ENCODE peak calls at places on chromosomes 11 and 22, in five cellular contexts. Z is kidney epithelial cell; C is stimulated activated CD8-positive, alpha-beta memory T cell treated with anti-CD3 and anti-CD28 coated beads, Interleukin-15, amount 100 ng/mL, for 4 hours; Y is heart left ventricle; L is osteocyte. T is an unnamed sample.
A peak's percentile ranks its signal among the peaks of the same experiment; 100 is the strongest.

GRCh38 chr11:58592760-58593472 is 14.1 kb downstream of the ZFP91 start:
- DNase-seq in C (no peak), Z (no peak), L (no peak), Y (no peak), T (no peak)

GRCh38 chr11:116366980-116367640 is 405.7 kb downstream of the BUD13 start:
- DNase-seq in Z (peak; percentile 10), Y (no peak), C (no peak), L (no peak), T (no peak)

GRCh38 chr11:112364962-112365481 is 104.4 kb upstream of the PLET1 start:
- DNase-seq in Z (no peak), L (no peak), Y (no peak), C (no peak), T (no peak)

GRCh38 chr11:125382211-125382807 is 113.8 kb downstream of the FEZ1 start:
- DNase-seq in Y (peak; percentile 1), Z (no peak), L (no peak), C (no peak), T (no peak)

GRCh38 chr11:69898123-69898522 is 78.9 kb upstream of the FGF3 start:
- DNase-seq in Y (no peak), Z (no peak), L (no peak), C (no peak), T (no peak)

GRCh38 chr11:68142028-68142412 is 20.8 kb upstream of the CHKA start:
- DNase-seq in C (peak; percentile 43), Y (no peak), Z (no peak), L (no peak), T (no peak)

GRCh38 chr11:35639591-35640179 is 21.4 kb downstream of the FJX1 start:
- DNase-seq in C (no peak), Z (no peak), L (no peak), Y (no peak), T (no peak)

GRCh38 chr22:45896153-45896951 is 80.6 kb downstream of the WNT7B start:
- DNase-seq in Y (peak; percentile 20), C (no peak), L (no peak), Z (no peak), T (no peak)

GRCh38 chr11:123822022-123822421 is 15.9 kb upstream of the OR6M1 start:
- DNase-seq in C (no peak), Z (no peak), L (no peak), Y (no peak), T (no peak)

GRCh38 chr11:114159802-114160588 is 100.5 kb downstream of the ZBTB16 start:
- DNase-seq in Z (peak; percentile 95), Y (peak; percentile 100), L (peak; percentile 99), C (peak; percentile 85), T (peak; percentile 100)

GRCh38 chr11:36088234-36088975 is 144.5 kb downstream of the LDLRAD3 start:
- DNase-seq in Z (no peak), Y (no peak), L (no peak), C (no peak), T (no peak)

GRCh38 chr22:43990044-43990443 is 34.1 kb upstream of the PARVB start:
- DNase-seq in L (no peak), C (no peak), Y (no peak), Z (no peak), T (peak; percentile 34)

GRCh38 chr11:131668867-131669780 is 298.7 kb downstream of the NTM start:
- DNase-seq in C (no peak), L (no peak), Y (no peak), Z (no peak), T (peak; percentile 66)

GRCh38 chr11:126391286-126391954 is 35.9 kb downstream of the ST3GAL4 start:
- DNase-seq in Y (no peak), Z (no peak), L (no peak), C (no peak), T (no peak)

GRCh38 chr22:42714768-42715430 is 5.8 kb downstream of the A4GALT start:
- DNase-seq in Y (peak; percentile 15), Z (no peak), C (no peak), L (no peak), T (no peak)

GRCh38 chr11:119375629-119376196 is 5.8 kb downstream of the USP2 start:
- DNase-seq in L (no peak), Y (peak; percentile 89), C (no peak), Z (no peak), T (peak; percentile 89)

GRCh38 chr22:36258750-36259619 is 6.1 kb downstream of the APOL1 start:
- DNase-seq in Z (no peak), C (no peak), Y (peak; percentile 69), L (no peak), T (no peak)

T was measured in sciatic nerve.